ENCODE peak calls at places on chromosomes 13 and 19, in five cellular contexts. One of them, this sample, is unnamed.

GRCh38 chr13:54241719-54242118 is 1213.1 kb downstream of the OLFM4 start:
- DNase-seq in CD8-positive, alpha-beta T cell: no peak
- DNase-seq in AG04450: no peak
- DNase-seq in pancreas: no peak
- DNase-seq in GM23338: no peak
- DNase-seq in this sample: no peak

GRCh38 chr13:66780814-66781213 is 449.3 kb downstream of the PCDH9 start:
- DNase-seq in GM23338: no peak
- DNase-seq in AG04450: no peak
- DNase-seq in pancreas: no peak
- DNase-seq in CD8-positive, alpha-beta T cell: no peak
- DNase-seq in this sample: no peak

GRCh38 chr13:49560270-49561063 is 24.9 kb downstream of the RCBTB1 start:
- DNase-seq in GM23338: peak
- DNase-seq in CD8-positive, alpha-beta T cell: peak
- DNase-seq in AG04450: peak
- DNase-seq in pancreas: peak
- DNase-seq in this sample: no peak

GRCh38 chr19:43983912-43984686 is at the start of gene ZNF155:
- DNase-seq in AG04450: peak
- DNase-seq in GM23338: peak
- DNase-seq in pancreas: peak
- DNase-seq in CD8-positive, alpha-beta T cell: peak
- DNase-seq in this sample: peak

GRCh38 chr13:25980255-25980654 is 71.6 kb downstream of the SHISA2 start:
- DNase-seq in AG04450: no peak
- DNase-seq in CD8-positive, alpha-beta T cell: no peak
- DNase-seq in GM23338: peak
- DNase-seq in pancreas: no peak
- DNase-seq in this sample: no peak

GRCh38 chr19:30345686-30346085 is 26.5 kb upstream of the ZNF536 start:
- DNase-seq in GM23338: no peak
- DNase-seq in CD8-positive, alpha-beta T cell: no peak
- DNase-seq in AG04450: no peak
- DNase-seq in pancreas: no peak
- DNase-seq in this sample: no peak

GRCh38 chr13:35733832-35734231 is 257.3 kb upstream of the MAB21L1 start:
- DNase-seq in CD8-positive, alpha-beta T cell: no peak
- DNase-seq in GM23338: no peak
- DNase-seq in pancreas: no peak
- DNase-seq in AG04450: no peak
- DNase-seq in this sample: no peak

GRCh38 chr13:48842316-48842715 is 133.4 kb upstream of the FNDC3A start:
- DNase-seq in AG04450: no peak
- DNase-seq in CD8-positive, alpha-beta T cell: no peak
- DNase-seq in GM23338: no peak
- DNase-seq in pancreas: no peak
- DNase-seq in this sample: no peak

GRCh38 chr19:48085904-48086864 is 24.4 kb downstream of the PLA2G4C start:
- DNase-seq in AG04450: no peak
- DNase-seq in CD8-positive, alpha-beta T cell: no peak
- DNase-seq in GM23338: peak
- DNase-seq in pancreas: no peak
- DNase-seq in this sample: no peak

GRCh38 chr19:13865578-13866462 is 11.1 kb upstream of the NANOS3 start:
- DNase-seq in GM23338: no peak
- DNase-seq in AG04450: no peak
- DNase-seq in pancreas: no peak
- DNase-seq in CD8-positive, alpha-beta T cell: no peak
- DNase-seq in this sample: no peak

GRCh38 chr13:110322126-110322827 is 15.2 kb downstream of the COL4A2 start:
- DNase-seq in GM23338: no peak
- DNase-seq in pancreas: no peak
- DNase-seq in CD8-positive, alpha-beta T cell: no peak
- DNase-seq in AG04450: no peak
- DNase-seq in this sample: no peak

GRCh38 chr13:110318920-110319319 is 11.8 kb downstream of the COL4A2 start:
- DNase-seq in GM23338: no peak
- DNase-seq in AG04450: no peak
- DNase-seq in pancreas: no peak
- DNase-seq in CD8-positive, alpha-beta T cell: no peak
- DNase-seq in this sample: no peak

GRCh38 chr13:110319397-110319773 is 12.3 kb downstream of the COL4A2 start:
- DNase-seq in pancreas: no peak
- DNase-seq in GM23338: no peak
- DNase-seq in CD8-positive, alpha-beta T cell: no peak
- DNase-seq in AG04450: no peak
- DNase-seq in this sample: no peak

GRCh38 chr13:110319774-110320509 is 12.9 kb downstream of the COL4A2 start:
- DNase-seq in CD8-positive, alpha-beta T cell: no peak
- DNase-seq in pancreas: peak
- DNase-seq in GM23338: no peak
- DNase-seq in AG04450: no peak
- DNase-seq in this sample: no peak

DNA sequence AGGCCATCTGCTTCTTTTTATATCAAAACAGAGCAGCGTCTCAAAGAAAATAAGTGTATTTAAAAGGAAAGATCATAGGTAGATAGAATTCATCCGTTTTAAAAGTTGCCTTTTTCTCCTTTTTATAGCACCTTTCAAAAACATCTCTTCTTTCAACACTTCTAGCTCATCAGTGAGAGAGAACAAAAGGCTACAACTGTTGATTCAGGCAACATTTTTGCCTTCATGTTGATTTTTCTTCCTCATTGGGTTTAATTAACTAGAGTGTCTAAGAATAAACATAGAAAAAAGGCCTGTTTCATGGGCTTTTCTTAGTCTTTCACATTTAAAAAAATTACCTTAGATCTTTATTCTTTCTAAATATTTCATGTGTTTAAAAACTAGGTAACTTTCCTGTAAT is 13.6 kb downstream of the COL4A2 start:
- DNase-seq in AG04450: no peak
- DNase-seq in CD8-positive, alpha-beta T cell: no peak
- DNase-seq in GM23338: no peak
- DNase-seq in pancreas: no peak
- DNase-seq in this sample: no peak
- H3K27ac ChIP-seq in AG04450: no peak
- H3K27ac ChIP-seq in CD8-positive, alpha-beta T cell: no peak
- H3K27ac ChIP-seq in GM23338: no peak
- H3K27ac ChIP-seq in pancreas: peak
- H3K27ac ChIP-seq in this sample: peak

DNA sequence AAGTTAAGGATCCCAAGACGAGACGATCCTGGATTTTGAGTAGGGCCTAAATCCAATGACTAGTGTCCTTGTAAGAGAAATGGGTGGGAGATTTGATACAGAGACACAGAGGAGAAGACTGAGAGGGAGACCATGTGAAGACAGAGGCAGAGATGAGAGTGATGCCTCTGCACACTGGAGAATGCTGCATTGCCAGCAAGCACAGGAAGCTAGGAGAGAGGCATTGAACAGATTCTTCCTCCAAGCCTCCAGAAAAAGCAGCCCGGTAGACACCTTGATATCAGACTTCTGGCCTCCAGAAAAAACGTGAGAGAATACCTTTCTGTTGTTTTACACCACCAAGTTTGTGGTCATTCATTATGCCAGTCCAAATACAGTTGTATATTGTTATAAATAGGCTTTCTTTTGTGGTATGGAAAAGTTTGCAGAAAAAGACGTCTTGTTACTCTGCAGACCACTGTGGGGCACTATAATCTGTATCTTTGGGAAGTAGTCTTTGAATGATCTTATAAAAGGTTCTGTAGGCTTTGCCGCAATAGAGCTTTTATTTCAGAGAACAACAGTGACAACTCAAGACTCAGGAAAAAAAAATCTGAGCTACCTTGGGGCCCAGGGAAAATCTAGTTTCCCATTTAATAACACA is 17.9 kb upstream of the RFC3 start:
- DNase-seq in GM23338: peak
- DNase-seq in CD8-positive, alpha-beta T cell: no peak
- DNase-seq in pancreas: no peak
- DNase-seq in AG04450: no peak
- DNase-seq in this sample: no peak
- H3K4me3 ChIP-seq in GM23338: no peak
- H3K4me3 ChIP-seq in CD8-positive, alpha-beta T cell: no peak
- H3K4me3 ChIP-seq in pancreas: no peak
- H3K4me3 ChIP-seq in AG04450: no peak
- H3K4me3 ChIP-seq in this sample: no peak

GRCh38 chr13:108795841-108796240 is 166.4 kb downstream of the MYO16 start:
- DNase-seq in GM23338: no peak
- DNase-seq in pancreas: no peak
- DNase-seq in CD8-positive, alpha-beta T cell: no peak
- DNase-seq in AG04450: no peak
- DNase-seq in this sample: no peak
- H3K27ac ChIP-seq in GM23338: no peak
- H3K27ac ChIP-seq in pancreas: no peak
- H3K27ac ChIP-seq in CD8-positive, alpha-beta T cell: no peak
- H3K27ac ChIP-seq in AG04450: no peak
- H3K27ac ChIP-seq in this sample: no peak

GRCh38 chr19:51122112-51122981 is 2.4 kb upstream of the SIGLEC9 start:
- DNase-seq in AG04450: no peak
- DNase-seq in CD8-positive, alpha-beta T cell: no peak
- DNase-seq in GM23338: no peak
- DNase-seq in pancreas: no peak
- DNase-seq in this sample: no peak
- H3K4me3 ChIP-seq in AG04450: no peak
- H3K4me3 ChIP-seq in CD8-positive, alpha-beta T cell: peak
- H3K4me3 ChIP-seq in GM23338: no peak
- H3K4me3 ChIP-seq in pancreas: no peak
- H3K4me3 ChIP-seq in this sample: no peak

DNA sequence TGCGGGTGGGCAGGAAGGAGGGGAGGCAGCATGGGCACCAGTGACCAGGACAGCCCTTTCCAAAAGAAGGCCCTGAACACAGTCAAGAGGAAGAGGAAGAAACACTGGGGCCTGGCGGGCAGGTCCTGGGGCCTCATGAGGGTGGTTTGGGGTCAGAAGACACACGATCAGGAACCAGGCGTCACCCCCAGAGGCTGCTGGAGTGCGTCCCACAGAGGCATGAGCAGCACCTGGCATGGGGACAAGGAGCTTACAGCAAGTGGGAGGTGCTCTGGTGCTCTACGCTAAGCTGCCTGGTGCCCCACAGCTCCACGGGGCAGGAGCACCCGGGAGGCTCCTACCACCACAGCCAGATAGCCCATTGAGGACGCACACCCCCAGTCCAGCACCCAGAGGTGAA is 20.0 kb downstream of the ELL start:
- DNase-seq in pancreas: no peak
- DNase-seq in CD8-positive, alpha-beta T cell: no peak
- DNase-seq in GM23338: no peak
- DNase-seq in AG04450: no peak
- DNase-seq in this sample: no peak
- H3K27ac ChIP-seq in pancreas: peak
- H3K27ac ChIP-seq in CD8-positive, alpha-beta T cell: no peak
- H3K27ac ChIP-seq in GM23338: no peak
- H3K27ac ChIP-seq in AG04450: no peak
- H3K27ac ChIP-seq in this sample: no peak

DNA sequence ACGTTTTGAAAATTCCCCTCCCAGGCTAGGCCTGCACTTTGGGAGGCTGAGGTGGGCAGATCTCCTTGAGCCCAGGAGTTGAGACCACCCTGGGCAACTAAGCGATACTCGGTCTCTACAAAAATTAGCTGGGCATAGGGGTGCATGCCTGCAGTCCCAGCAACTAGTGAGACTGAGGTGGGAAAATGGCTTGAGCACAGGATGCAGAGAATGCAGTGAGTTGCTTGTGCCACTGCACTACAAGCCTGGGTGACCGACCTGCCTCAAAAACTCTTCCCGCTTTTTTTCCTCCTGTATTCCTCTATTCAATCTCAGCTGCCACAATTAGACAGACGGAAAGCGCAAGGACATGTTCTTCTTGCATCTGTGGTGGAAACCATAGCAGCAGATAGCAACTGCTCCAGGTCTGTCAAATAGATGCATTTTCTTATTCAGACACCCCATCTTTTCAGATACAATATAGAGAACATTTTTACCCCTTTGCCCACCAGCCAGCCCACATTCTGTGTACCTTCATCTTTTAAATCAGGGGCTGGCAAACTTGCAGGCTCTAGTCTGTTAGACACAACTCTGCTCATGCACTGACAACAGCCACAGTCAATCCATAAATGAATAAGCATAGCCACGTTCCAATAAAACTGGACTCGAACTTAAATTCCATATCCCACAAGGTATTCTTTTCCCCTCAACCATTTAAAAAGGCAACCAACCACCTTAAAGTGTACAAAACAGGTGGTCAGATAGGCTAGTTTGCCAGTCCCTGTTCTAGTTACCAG is 4.8 kb downstream of the TPT1 start:
- DNase-seq in pancreas: no peak
- DNase-seq in AG04450: no peak
- DNase-seq in GM23338: peak
- DNase-seq in CD8-positive, alpha-beta T cell: no peak
- DNase-seq in this sample: no peak
- H3K4me3 ChIP-seq in pancreas: no peak
- H3K4me3 ChIP-seq in AG04450: no peak
- H3K4me3 ChIP-seq in GM23338: no peak
- H3K4me3 ChIP-seq in CD8-positive, alpha-beta T cell: no peak
- H3K4me3 ChIP-seq in this sample: no peak

GRCh38 chr19:39602224-39602623 is at the start of gene LGALS13:
- DNase-seq in GM23338: no peak
- DNase-seq in pancreas: no peak
- DNase-seq in CD8-positive, alpha-beta T cell: no peak
- DNase-seq in AG04450: no peak
- DNase-seq in this sample: no peak

GRCh38 chr19:39595950-39596349 is 6.4 kb upstream of the LGALS13 start:
- DNase-seq in pancreas: no peak
- DNase-seq in AG04450: no peak
- DNase-seq in GM23338: no peak
- DNase-seq in CD8-positive, alpha-beta T cell: no peak
- DNase-seq in this sample: no peak

GRCh38 chr19:39592381-39592780 is 9.9 kb upstream of the LGALS13 start:
- DNase-seq in CD8-positive, alpha-beta T cell: no peak
- DNase-seq in pancreas: no peak
- DNase-seq in GM23338: no peak
- DNase-seq in AG04450: no peak
- DNase-seq in this sample: no peak

GRCh38 chr19:39599116-39599515 is 3.2 kb upstream of the LGALS13 start:
- DNase-seq in GM23338: peak
- DNase-seq in CD8-positive, alpha-beta T cell: peak
- DNase-seq in pancreas: no peak
- DNase-seq in AG04450: no peak
- DNase-seq in this sample: no peak

GRCh38 chr19:39596911-39597310 is 5.4 kb upstream of the LGALS13 start:
- DNase-seq in GM23338: no peak
- DNase-seq in pancreas: no peak
- DNase-seq in AG04450: no peak
- DNase-seq in CD8-positive, alpha-beta T cell: no peak
- DNase-seq in this sample: no peak
- H3K27ac ChIP-seq in GM23338: no peak
- H3K27ac ChIP-seq in pancreas: no peak
- H3K27ac ChIP-seq in AG04450: no peak
- H3K27ac ChIP-seq in CD8-positive, alpha-beta T cell: no peak
- H3K27ac ChIP-seq in this sample: no peak

This sample was measured in keratinocyte.